ENCODE peak calls at places on chromosomes 1 and 21, in five cellular contexts. N, W, F, O and T are unnamed samples.

GRCh38 chr21:32463889-32464300 is 51.4 kb downstream of the EVA1C start:
- DNase-seq in O (no peak), F (no peak), N (no peak), W (no peak), T (no peak)

GRCh38 chr1:179925906-179926305 is 28.7 kb upstream of the CEP350 start:
- DNase-seq in N (no peak), O (no peak), F (no peak), W (no peak), T (no peak)

GRCh38 chr21:15514073-15514946 is 215.5 kb upstream of the USP25 start:
- DNase-seq in O (no peak), W (no peak), F (peak), N (no peak), T (no peak)

GRCh38 chr1:215111916-215112315 is 29.4 kb downstream of the KCNK2 start:
- DNase-seq in W (no peak), O (no peak), F (no peak), N (no peak), T (no peak)

GRCh38 chr1:118944133-118944532 is 44.0 kb downstream of the TBX15 start:
- DNase-seq in O (no peak), N (no peak), F (no peak), W (no peak), T (no peak)

GRCh38 chr1:224922404-224923164 is 6.9 kb upstream of the DNAH14 start:
- DNase-seq in N (no peak), W (no peak), O (no peak), F (no peak), T (no peak)

GRCh38 chr1:59477286-59477685 is 180.4 kb downstream of the FGGY start:
- DNase-seq in O (no peak), F (no peak), W (no peak), N (no peak), T (no peak)

GRCh38 chr1:162391790-162392563 is 10.4 kb downstream of the C1orf226 start:
- DNase-seq in W (no peak), O (no peak), N (no peak), F (peak), T (peak)

GRCh38 chr1:1320666-1321448 is 3.6 kb downstream of the INTS11 start:
- DNase-seq in O (no peak), W (no peak), N (no peak), F (no peak), T (no peak)

GRCh38 chr1:172443666-172444453 is at the start of gene PIGC:
- DNase-seq in N (peak), W (peak), O (peak), F (peak), T (peak)
- TF ChIP-seq POLR2A in N (no peak), W (peak), O (no peak), F (peak), T (peak)

GRCh38 chr1:42682739-42683529 is 716 bp downstream of the YBX1 start:
- DNase-seq in N (peak), F (peak), O (no peak), W (peak), T (peak)
- TF ChIP-seq POLR2A in N (no peak), F (peak), O (no peak), W (no peak), T (peak)

DNA sequence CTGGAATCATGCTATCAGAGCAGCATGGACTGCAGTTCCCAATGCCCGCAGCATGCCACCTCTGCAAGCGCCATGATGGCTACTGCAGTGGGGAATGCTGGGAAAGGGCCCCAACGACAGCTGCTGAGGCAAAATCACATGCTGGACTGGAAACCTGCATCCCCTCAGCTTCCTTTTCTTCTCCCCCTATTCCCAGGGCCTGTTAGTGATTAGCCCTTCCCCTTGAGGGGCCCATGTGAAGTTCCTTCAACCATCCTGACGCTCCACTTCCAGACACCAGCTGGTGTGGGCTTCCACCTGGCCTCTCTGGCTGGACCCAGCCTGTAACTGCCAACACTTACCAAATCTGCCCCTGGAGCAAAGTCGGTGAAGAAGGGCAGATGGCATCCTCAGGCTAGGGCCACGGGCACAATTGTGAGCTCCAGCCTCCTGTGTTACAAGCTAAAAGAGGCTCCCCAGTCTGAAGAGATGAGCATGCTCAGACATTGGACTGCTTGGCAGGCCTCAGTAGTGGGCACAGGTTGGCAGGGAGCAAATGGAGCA is 22.1 kb upstream of the SDC3 start:
- DNase-seq in N (no peak), W (no peak), F (no peak), O (no peak), T (no peak)
- TF ChIP-seq POLR2A in N (no peak), W (no peak), F (no peak), O (no peak), T (no peak)

GRCh38 chr1:31422505-31423319 is 9.7 kb downstream of the SERINC2 start:
- DNase-seq in F (peak), W (peak), O (peak), N (peak), T (peak)
- TF ChIP-seq POLR2A in F (no peak), W (no peak), O (no peak), N (no peak), T (no peak)